ENCODE peak calls at places on chromosomes 5 and 9, in six cellular contexts. D is tibial nerve, Z is transverse colon, M is HepG2, N is IMR-90, J is upper lobe of left lung. P is an unnamed sample.
A peak's percentile ranks its signal among the peaks of the same experiment; 100 is the strongest.

GRCh38 chr5:56934325-56934724 is 17.6 kb downstream of the MIER3 start:
- DNase-seq in D (no peak), Z (no peak), M (no peak), N (no peak), J (no peak), P (no peak)

GRCh38 chr9:76595645-76596044 is 136.7 kb downstream of the GCNT1 start:
- DNase-seq in D (no peak), Z (no peak), M (no peak), N (no peak), J (no peak), P (no peak)

GRCh38 chr9:114240647-114241558 is 82.0 kb upstream of the ORM1 start:
- DNase-seq in D (no peak), Z (no peak), M (no peak), N (no peak), J (no peak), P (no peak)

GRCh38 chr5:172913117-172913850 is 45.9 kb upstream of the RPL26L1 start:
- DNase-seq in D (no peak), Z (no peak), M (no peak), N (no peak), J (no peak), P (no peak)

GRCh38 chr5:11985993-11986392 is 81.7 kb upstream of the CTNND2 start:
- DNase-seq in D (no peak), Z (no peak), M (no peak), N (no peak), J (no peak), P (no peak)

GRCh38 chr5:56414056-56414455 is 180.9 kb upstream of the ANKRD55 start:
- DNase-seq in D (no peak), Z (no peak), M (no peak), N (no peak), J (no peak), P (no peak)

GRCh38 chr5:1007221-1007680 is 1.4 kb upstream of the NKD2 start:
- DNase-seq in D (no peak), Z (peak; percentile 4), M (no peak), N (no peak), J (peak; percentile 60), P (no peak)

GRCh38 chr5:112691758-112692157 is 45.9 kb upstream of the APC start:
- DNase-seq in D (no peak), Z (no peak), M (peak; percentile 65), N (peak; percentile 43), J (no peak), P (peak; percentile 76)

GRCh38 chr5:26833596-26833995 is 204.8 kb downstream of the CDH9 start:
- DNase-seq in D (no peak), Z (no peak), M (no peak), N (no peak), J (no peak), P (no peak)

GRCh38 chr5:96934695-96935555 is 955 bp upstream of the LNPEP start:
- DNase-seq in D (peak; percentile 85), Z (peak; percentile 95), M (peak; percentile 88), N (peak; percentile 92), J (peak; percentile 99), P (peak; percentile 95)

GRCh38 chr5:176543428-176544182 is 5.5 kb upstream of the CDHR2 start:
- DNase-seq in D (no peak), Z (peak; percentile 88), M (no peak), N (no peak), J (peak; percentile 96), P (peak; percentile 89)
- TF ChIP-seq POLR2A in D (no peak), Z (peak; percentile 88), M (no peak), N (no peak), J (peak; percentile 40), P (peak; percentile 61)

GRCh38 chr5:129094924-129095797 is 612 bp downstream of the ISOC1 start:
- DNase-seq in D (peak; percentile 30), Z (peak; percentile 79), M (peak; percentile 80), N (peak; percentile 31), J (peak; percentile 93), P (peak; percentile 77)

GRCh38 chr5:129098488-129099183 is 4.1 kb downstream of the ISOC1 start:
- DNase-seq in D (no peak), Z (no peak), M (no peak), N (no peak), J (no peak), P (no peak)

GRCh38 chr5:129097498-129098296 is 3.1 kb downstream of the ISOC1 start:
- DNase-seq in D (no peak), Z (no peak), M (no peak), N (no peak), J (no peak), P (peak; percentile 3)

GRCh38 chr5:129096382-129096991 is 1.9 kb downstream of the ISOC1 start:
- DNase-seq in D (no peak), Z (no peak), M (no peak), N (no peak), J (no peak), P (peak; percentile 49)

DNA sequence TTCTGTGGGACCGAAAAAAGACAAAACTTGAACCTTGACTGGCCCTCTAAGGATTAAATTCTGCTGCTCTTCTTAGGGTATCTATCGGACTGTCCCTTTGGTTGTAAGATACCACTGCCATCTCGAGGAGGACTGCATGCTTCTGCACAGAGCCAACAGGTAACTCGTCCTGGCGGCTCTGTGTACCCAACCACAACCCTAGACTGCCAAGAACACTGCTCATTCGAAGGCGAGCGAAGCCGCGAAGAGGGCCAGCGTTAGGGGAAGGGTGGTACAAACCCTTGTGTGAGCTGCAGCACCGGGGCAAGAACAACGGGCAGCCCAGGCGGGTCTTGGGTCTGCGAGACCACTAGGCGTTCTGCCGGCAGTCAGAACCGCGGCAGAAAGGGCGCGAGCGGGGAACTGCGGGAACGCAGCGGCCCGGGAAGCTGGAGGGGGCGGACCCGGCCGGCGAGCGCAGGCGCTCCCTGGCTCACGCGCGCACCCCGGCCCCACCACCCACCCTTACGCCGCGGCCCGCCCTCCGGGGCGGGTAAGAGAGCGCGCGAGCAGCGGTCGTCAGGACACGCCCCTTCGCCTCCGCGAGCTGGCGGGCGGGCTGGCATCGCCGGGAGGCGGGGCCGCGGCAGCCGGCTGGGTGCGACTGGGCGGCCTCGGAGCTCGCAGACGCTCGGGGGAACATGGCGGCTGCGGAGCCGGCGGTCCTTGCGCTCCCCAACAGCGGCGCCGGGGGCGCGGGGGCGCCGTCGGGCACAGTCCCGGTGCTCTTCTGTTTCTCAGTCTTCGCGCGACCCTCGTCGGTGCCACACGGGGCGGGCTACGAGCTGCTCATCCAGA is at the start of gene ISOC1:
- DNase-seq in D (peak; percentile 69), Z (peak; percentile 95), M (peak; percentile 73), N (peak; percentile 86), J (peak; percentile 98), P (peak; percentile 94)
- TF ChIP-seq POLR2A in D (peak; percentile 65), Z (peak; percentile 82), M (peak; percentile 75), N (peak; percentile 69), J (peak; percentile 83), P (peak; percentile 86)

DNA sequence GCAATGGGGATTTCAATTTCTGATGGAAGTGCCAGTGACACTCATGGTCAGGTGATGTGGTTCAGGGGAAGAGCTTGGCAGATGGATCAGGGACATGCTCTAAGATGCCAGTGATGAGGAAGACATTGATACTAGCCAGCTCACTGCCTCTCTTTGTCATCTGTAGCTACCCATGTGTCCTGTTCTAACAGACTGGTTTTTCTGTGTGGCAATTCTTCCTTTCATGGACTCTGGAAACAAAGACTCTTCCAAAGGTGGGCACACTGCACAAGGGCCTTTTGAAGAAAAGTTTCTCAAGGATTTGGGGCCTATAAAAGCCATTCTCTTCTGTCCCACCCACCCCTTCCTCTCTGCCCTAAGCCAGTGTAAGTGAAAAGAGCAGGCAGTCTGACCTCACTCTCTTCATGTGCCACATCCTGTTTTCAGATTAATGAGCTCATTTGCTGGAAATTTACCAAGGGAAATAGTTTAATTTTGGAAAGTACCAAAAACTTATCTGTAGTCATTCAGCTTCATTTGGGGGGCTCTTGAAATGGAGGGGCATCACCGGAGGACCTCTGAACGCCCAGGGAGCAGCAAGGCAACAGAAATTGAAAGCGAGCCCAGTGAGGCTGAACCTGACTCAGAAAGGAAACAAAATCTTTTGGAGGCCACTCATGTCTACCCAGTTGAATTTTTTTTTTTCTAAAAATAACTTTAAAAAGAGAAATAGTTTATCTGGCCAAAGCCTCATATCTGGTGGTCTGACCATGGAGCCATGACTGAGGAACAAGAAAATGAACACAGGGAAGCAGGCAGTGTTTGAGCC is 4.9 kb upstream of the TRAF1 start:
- DNase-seq in D (peak; percentile 33), Z (no peak), M (no peak), N (peak; percentile 75), J (no peak), P (no peak)
- TF ChIP-seq POLR2A in D (no peak), Z (peak; percentile 32), M (no peak), N (no peak), J (no peak), P (no peak)

GRCh38 chr9:9764821-9765220 is 848.0 kb downstream of the PTPRD start:
- DNase-seq in D (no peak), Z (no peak), M (no peak), N (no peak), J (no peak), P (no peak)
- TF ChIP-seq POLR2A in D (no peak), Z (no peak), M (no peak), N (no peak), J (no peak), P (no peak)

GRCh38 chr9:136245194-136246150 is at the start of gene QSOX2:
- DNase-seq in D (peak; percentile 81), Z (peak; percentile 87), M (peak; percentile 46), N (peak; percentile 76), J (peak; percentile 97), P (peak; percentile 90)

GRCh38 chr9:136242908-136243525 is 2.6 kb downstream of the QSOX2 start:
- DNase-seq in D (no peak), Z (no peak), M (no peak), N (no peak), J (no peak), P (peak; percentile 70)

GRCh38 chr9:136244776-136245193 is 827 bp downstream of the QSOX2 start:
- DNase-seq in D (no peak), Z (no peak), M (no peak), N (no peak), J (no peak), P (no peak)

GRCh38 chr9:136243631-136244030 is 2.0 kb downstream of the QSOX2 start:
- DNase-seq in D (no peak), Z (no peak), M (no peak), N (no peak), J (no peak), P (no peak)

DNA sequence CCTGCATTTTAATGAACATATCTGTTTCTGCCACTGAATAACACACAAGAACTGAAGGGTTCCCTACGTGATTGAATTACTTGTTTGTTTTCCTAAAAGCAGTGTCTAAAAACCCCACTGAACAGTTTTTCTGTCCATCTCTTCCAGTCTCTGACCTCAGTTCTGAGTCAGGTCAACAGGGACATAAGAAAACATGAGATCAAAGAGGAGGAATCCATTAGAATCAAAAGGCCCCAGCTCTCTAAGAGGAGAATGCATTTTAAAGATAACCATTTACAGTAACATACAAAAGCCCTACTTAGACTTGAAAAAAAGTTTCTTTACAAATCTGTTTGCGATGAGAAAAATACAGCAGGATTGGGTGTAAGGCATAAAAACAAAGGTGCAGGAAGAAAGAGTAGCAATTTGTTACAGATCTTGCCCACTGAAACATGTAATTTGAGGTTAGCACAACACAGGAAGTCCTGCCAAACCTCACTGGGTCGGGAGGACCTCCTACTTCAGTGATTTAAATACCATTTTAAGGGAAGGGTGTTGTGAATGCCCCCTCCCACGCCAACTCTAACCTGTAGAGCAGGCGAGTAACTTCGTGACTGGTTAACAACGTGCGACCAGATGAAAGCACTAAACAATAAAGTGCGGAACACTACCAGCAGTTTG is 1.4 kb downstream of the QSOX2 start:
- DNase-seq in D (no peak), Z (no peak), M (peak; percentile 84), N (no peak), J (no peak), P (peak; percentile 54)
- TF ChIP-seq POLR2A in D (no peak), Z (no peak), M (no peak), N (no peak), J (no peak), P (no peak)

P was measured in erythroblast.